ENCODE peak calls at places on chromosomes 13 and 19, in nine cellular contexts. D, B, C, Y, X, W, L, Z and U are unnamed samples.

GRCh38 chr19:36773223-36773579 is 594 bp upstream of the ZNF850 start:
- DNase-seq in D (no peak), B (no peak), C (no peak), Y (no peak), X (peak), W (no peak), L (no peak), Z (no peak), U (no peak)

GRCh38 chr13:33723365-33723764 is 94.6 kb upstream of the RFC3 start:
- DNase-seq in D (no peak), B (no peak), C (no peak), Y (no peak), X (no peak), W (no peak), L (no peak), Z (peak), U (no peak)

GRCh38 chr19:12757544-12758274 is 6.1 kb downstream of the BEST2 start:
- DNase-seq in D (peak), B (peak), C (peak), Y (peak), X (peak), W (peak), L (no peak), Z (peak), U (peak)

GRCh38 chr13:73938375-73939070 is 195.7 kb downstream of the KLF12 start:
- DNase-seq in D (no peak), B (peak), C (peak), Y (no peak), X (no peak), W (no peak), L (no peak), Z (peak), U (no peak)

GRCh38 chr13:114127473-114128347 is 4.7 kb downstream of the RASA3 start:
- DNase-seq in D (no peak), B (no peak), C (no peak), Y (no peak), X (no peak), W (no peak), L (no peak), Z (no peak), U (no peak)

GRCh38 chr13:27005976-27006518 is 165.6 kb downstream of the USP12 start:
- DNase-seq in D (no peak), B (no peak), C (no peak), Y (no peak), X (no peak), W (no peak), L (no peak), Z (no peak), U (no peak)

GRCh38 chr19:7506385-7507328 is 9.2 kb upstream of the ZNF358 start:
- DNase-seq in D (peak), B (peak), C (peak), Y (peak), X (peak), W (peak), L (peak), Z (peak), U (peak)

GRCh38 chr19:35585844-35586243 is at the start of gene PMIS2:
- DNase-seq in D (peak), B (no peak), C (no peak), Y (no peak), X (peak), W (no peak), L (no peak), Z (peak), U (peak)

GRCh38 chr19:23817519-23817918 is 58.8 kb upstream of the ZNF681 start:
- DNase-seq in D (peak), B (no peak), C (peak), Y (no peak), X (peak), W (no peak), L (no peak), Z (peak), U (peak)

GRCh38 chr19:55005684-55006488 is 32.2 kb downstream of the GP6 start:
- DNase-seq in D (peak), B (no peak), C (peak), Y (peak), X (peak), W (no peak), L (peak), Z (no peak), U (peak)

GRCh38 chr19:45406957-45407375 is 522 bp downstream of the POLR1G start:
- DNase-seq in D (peak), B (no peak), C (no peak), Y (no peak), X (no peak), W (no peak), L (no peak), Z (peak), U (no peak)

GRCh38 chr19:41922220-41922576 is 6.1 kb downstream of the ERFL start:
- DNase-seq in D (no peak), B (no peak), C (no peak), Y (no peak), X (no peak), W (no peak), L (no peak), Z (no peak), U (no peak)

GRCh38 chr13:112391747-112392146 is 15.6 kb downstream of the SPACA7 start:
- DNase-seq in D (no peak), B (no peak), C (no peak), Y (no peak), X (no peak), W (no peak), L (no peak), Z (no peak), U (no peak)

GRCh38 chr19:46271488-46272197 is 25.2 kb upstream of the HIF3A start:
- DNase-seq in D (no peak), B (no peak), C (peak), Y (no peak), X (peak), W (no peak), L (no peak), Z (peak), U (no peak)

GRCh38 chr19:7397687-7398086 is 49.0 kb downstream of the ARHGEF18 start:
- DNase-seq in D (no peak), B (peak), C (peak), Y (no peak), X (no peak), W (no peak), L (no peak), Z (peak), U (no peak)

GRCh38 chr13:100156786-100157185 is 67.9 kb downstream of the PCCA start:
- DNase-seq in D (no peak), B (peak), C (peak), Y (no peak), X (no peak), W (no peak), L (no peak), Z (peak), U (peak)

GRCh38 chr19:24054044-24054935 is 32.7 kb upstream of the ZNF254 start:
- DNase-seq in D (no peak), B (peak), C (peak), Y (no peak), X (peak), W (no peak), L (no peak), Z (peak), U (peak)

GRCh38 chr19:49335071-49335783 is at the start of gene CD37:
- DNase-seq in D (peak), B (no peak), C (no peak), Y (peak), X (peak), W (no peak), L (peak), Z (no peak), U (peak)